ENCODE peak calls at places on chromosomes 5 and 9, in four cellular contexts. H, O, C and I are unnamed samples.

GRCh38 chr5:9927106-9927505 is 297.0 kb upstream of the TAS2R1 start:
- DNase-seq in H (no peak), O (no peak), C (no peak), I (peak; percentile 25)

GRCh38 chr5:67120032-67120431 is 76.6 kb downstream of the CD180 start:
- DNase-seq in H (no peak), O (no peak), C (peak; percentile 8), I (no peak)

GRCh38 chr5:138252944-138253343 is 21.5 kb downstream of the GFRA3 start:
- DNase-seq in H (no peak), O (no peak), C (no peak), I (no peak)

GRCh38 chr9:2809692-2810423 is 34.0 kb downstream of the PUM3 start:
- DNase-seq in H (peak; percentile 62), O (no peak), C (no peak), I (peak; percentile 99)

GRCh38 chr9:137224850-137225694 is at the start of gene CYSRT1:
- DNase-seq in H (no peak), O (no peak), C (no peak), I (no peak)

GRCh38 chr5:172868436-172868923 is 34.4 kb downstream of the ERGIC1 start:
- DNase-seq in H (peak; percentile 55), O (no peak), C (peak; percentile 51), I (peak; percentile 89)

GRCh38 chr5:169029661-169030274 is 271.2 kb downstream of the SLIT3 start:
- DNase-seq in H (no peak), O (no peak), C (no peak), I (no peak)

GRCh38 chr9:121650220-121651013 is 1.0 kb upstream of the DAB2IP start:
- DNase-seq in H (peak; percentile 65), O (no peak), C (peak; percentile 27), I (peak; percentile 56)

DNA sequence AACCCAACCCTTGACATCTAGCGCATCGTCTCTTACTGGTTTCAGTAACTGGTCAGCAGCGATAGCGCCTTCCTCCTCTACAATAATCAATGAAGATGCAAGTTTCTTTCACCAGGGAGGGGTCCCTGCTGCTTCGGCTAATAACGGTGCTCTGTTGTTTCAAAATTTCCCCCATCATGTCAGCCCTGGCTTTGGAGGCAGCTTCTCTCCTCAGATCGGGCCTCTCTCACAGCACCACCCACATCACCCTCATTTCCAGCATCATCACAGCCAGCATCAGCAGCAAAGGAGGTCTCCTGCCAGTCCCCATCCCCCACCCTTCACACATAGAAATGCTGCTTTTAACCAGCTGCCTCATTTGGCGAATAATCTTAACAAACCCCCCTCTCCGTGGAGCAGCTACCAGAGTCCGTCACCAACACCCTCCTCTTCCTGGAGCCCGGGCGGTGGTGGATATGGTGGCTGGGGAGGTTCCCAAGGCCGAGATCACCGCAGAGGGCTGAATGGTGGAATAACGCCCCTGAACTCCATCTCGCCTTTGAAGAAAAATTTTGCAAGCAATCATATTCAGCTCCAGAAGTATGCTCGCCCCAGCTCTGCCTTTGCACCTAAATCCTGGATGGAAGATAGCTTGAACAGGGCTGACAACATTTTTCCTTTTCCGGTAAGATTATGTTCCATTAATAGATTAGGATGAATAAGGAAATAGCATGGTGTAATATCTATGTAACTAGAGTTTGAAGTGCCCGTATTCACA is 2.2 kb downstream of the CPEB4 start:
- DNase-seq in H (peak; percentile 59), O (no peak), C (peak; percentile 70), I (peak; percentile 30)
- TF ChIP-seq FOS in H (no peak), O (no peak), C (no peak), I (no peak)

GRCh38 chr9:82605657-82606031 is 457.3 kb downstream of the RASEF start:
- DNase-seq in H (no peak), O (no peak), C (no peak), I (no peak)
- TF ChIP-seq FOS in H (no peak), O (no peak), C (no peak), I (no peak)

DNA sequence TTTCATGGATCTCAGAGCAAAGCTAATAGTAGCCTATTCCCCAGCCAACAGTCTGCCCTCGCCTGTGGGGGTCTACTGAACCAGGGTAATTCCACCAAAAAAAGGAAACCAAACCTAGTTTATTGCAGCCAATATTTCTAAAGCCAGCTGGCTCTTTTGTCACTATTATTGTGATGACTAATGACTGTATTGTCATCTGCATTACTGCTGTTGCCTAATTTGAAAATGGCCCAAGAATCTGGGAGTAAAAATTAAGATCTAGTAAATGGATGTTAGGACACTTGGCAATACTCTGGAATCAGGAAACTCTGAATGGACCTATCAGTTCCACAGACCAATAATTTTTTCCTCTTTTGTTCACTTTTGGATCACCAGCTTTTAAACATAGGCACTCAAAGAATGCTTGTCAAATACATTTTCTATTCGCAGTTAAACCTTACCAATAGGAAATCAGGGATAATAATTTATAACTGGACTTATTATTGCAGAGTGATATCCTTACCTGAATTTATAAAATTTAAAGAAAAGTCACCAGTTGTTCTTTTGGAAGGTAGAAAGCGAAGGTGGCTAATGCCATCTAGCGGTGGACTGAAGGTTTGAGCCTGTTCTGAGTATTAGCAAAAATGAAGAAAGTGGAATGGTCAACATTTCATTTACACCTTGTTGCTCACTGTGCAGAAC is 69.2 kb downstream of the SYK start:
- DNase-seq in H (peak; percentile 32), O (peak; percentile 17), C (peak; percentile 54), I (peak; percentile 44)
- TF ChIP-seq FOS in H (no peak), O (no peak), C (no peak), I (no peak)

DNA sequence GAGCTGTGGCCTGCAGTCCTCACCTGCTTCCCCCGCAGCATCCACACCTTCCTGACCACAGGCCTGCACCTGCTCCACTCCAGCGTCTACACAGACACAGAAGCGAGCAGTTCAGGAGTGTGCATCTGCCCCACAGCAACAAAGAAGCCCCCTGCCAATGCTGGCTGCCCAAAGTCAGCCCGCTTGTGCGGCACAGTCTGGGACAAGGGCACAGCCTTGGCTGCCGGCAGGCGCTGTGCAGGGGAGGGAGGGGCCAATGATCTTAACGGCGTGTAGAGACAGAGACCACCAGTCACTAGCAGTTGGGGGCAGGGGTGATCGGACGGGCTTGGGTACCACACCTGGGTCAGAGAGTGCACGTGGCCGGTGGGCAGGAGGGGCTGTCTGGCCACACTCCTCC is 6.5 kb downstream of the BRD9 start:
- DNase-seq in H (no peak), O (no peak), C (no peak), I (no peak)
- TF ChIP-seq FOS in H (no peak), O (no peak), C (no peak), I (no peak)

GRCh38 chr9:68473790-68474189 is 66.9 kb downstream of the TMEM252 start:
- DNase-seq in H (no peak), O (no peak), C (no peak), I (no peak)
- TF ChIP-seq FOS in H (no peak), O (no peak), C (no peak), I (no peak)

DNA sequence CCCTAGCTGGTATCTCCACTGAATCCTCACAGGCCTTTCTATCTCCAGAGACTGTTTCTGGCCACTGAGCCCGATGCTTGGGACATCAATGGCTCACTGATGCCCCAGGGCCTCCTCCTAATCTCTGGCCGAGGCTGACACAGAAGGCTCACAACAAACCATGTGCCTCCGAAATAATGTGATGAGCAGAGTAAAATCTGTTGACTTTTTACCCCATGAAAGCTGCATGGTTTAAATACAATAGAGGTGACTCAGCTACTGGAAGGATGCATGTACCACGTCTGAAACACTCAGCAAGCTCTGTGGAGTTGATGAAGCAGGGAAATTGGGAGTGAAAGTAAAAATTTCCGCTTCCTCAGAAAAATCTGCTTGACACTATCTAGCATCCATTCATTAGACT is 111.0 kb upstream of the EQTN start:
- DNase-seq in H (peak; percentile 4), O (no peak), C (no peak), I (peak; percentile 22)
- TF ChIP-seq FOS in H (no peak), O (no peak), C (no peak), I (no peak)